ENCODE peak calls at places on chromosomes 2 and 18, in nine cellular contexts. K is iris pigment epithelial cell; A is right atrium auricular region; R is T-helper 1 cell; N is stimulated activated CD4-positive, alpha-beta T cell treated with anti-CD3 and anti-CD28 coated beads, TNF-alpha, amount 100 ng/mL, for 24 hours; O is substantia nigra; F is left ventricle myocardium inferior; S is NCI-H1105 treated with DMSO at 0.1 percent for 48 hours; X is Right ventricle myocardium inferior. Q is an unnamed sample.

GRCh38 chr2:696463-696862 is 19.3 kb upstream of the TMEM18 start:
- DNase-seq in K (no peak), A (no peak), R (no peak), N (no peak), O (no peak), F (no peak), S (no peak), X (no peak), Q (no peak)

GRCh38 chr2:41698787-41699422 is 348.9 kb upstream of the PKDCC start:
- DNase-seq in K (no peak), A (no peak), R (no peak), N (no peak), O (no peak), F (peak), S (no peak), X (peak), Q (peak)

GRCh38 chr2:217853301-217853881 is 149.4 kb downstream of the TNS1 start:
- DNase-seq in K (peak), A (peak), R (no peak), N (no peak), O (peak), F (no peak), S (no peak), X (peak), Q (no peak)

GRCh38 chr18:28350821-28351220 is 173.9 kb upstream of the CDH2 start:
- DNase-seq in K (no peak), A (no peak), R (no peak), N (no peak), O (no peak), F (no peak), S (no peak), X (no peak), Q (no peak)

GRCh38 chr2:177392373-177393246 is at the start of gene AGPS:
- DNase-seq in K (peak), A (peak), R (peak), N (peak), O (peak), F (peak), S (peak), X (peak), Q (peak)

GRCh38 chr2:170054996-170055395 is 123.0 kb upstream of the MYO3B start:
- DNase-seq in K (no peak), A (no peak), R (no peak), N (no peak), O (no peak), F (no peak), S (no peak), X (no peak), Q (no peak)

GRCh38 chr2:19357383-19358241 is 811 bp downstream of the OSR1 start:
- DNase-seq in K (peak), A (peak), R (no peak), N (no peak), O (no peak), F (peak), S (no peak), X (no peak), Q (no peak)

GRCh38 chr2:233919938-233920337 is 2.8 kb downstream of the TRPM8 start:
- DNase-seq in K (peak), A (no peak), R (no peak), N (no peak), O (no peak), F (no peak), S (no peak), X (no peak), Q (no peak)